ENCODE peak calls at places on chromosomes 16 and 17, in five cellular contexts. B is uterus, C is mucosa of descending colon, N is psoas muscle, T is fibroblast of the aortic adventitia. G is an unnamed sample.

GRCh38 chr17:76164331-76164730 is 23.3 kb upstream of the FOXJ1 start:
- DNase-seq in T (no peak), C (no peak), N (no peak), B (no peak), G (no peak)

GRCh38 chr16:49921791-49922456 is 66.0 kb upstream of the ZNF423 start:
- DNase-seq in B (peak), C (peak), N (peak), T (peak), G (peak)

GRCh38 chr17:75096082-75096625 is 8.4 kb downstream of the SLC16A5 start:
- DNase-seq in B (no peak), T (peak), C (peak), N (peak), G (no peak)

GRCh38 chr17:76135810-76136188 is 5.2 kb downstream of the FOXJ1 start:
- DNase-seq in B (no peak), N (no peak), T (no peak), C (no peak), G (no peak)

GRCh38 chr17:36089888-36090836 is at the start of gene CCL3:
- DNase-seq in T (no peak), C (no peak), B (no peak), N (no peak), G (no peak)

GRCh38 chr16:31072540-31073072 is 1.4 kb downstream of the ZNF668 start:
- DNase-seq in C (peak), N (no peak), B (no peak), T (peak), G (no peak)

GRCh38 chr17:50533720-50534148 is 1.2 kb downstream of the EPN3 start:
- DNase-seq in C (peak), N (peak), T (peak), B (peak), G (no peak)

GRCh38 chr17:27565874-27566672 is 64.9 kb upstream of the LGALS9 start:
- DNase-seq in B (no peak), N (no peak), C (no peak), T (no peak), G (no peak)

GRCh38 chr17:72305472-72305871 is 184.7 kb downstream of the SOX9 start:
- DNase-seq in B (no peak), N (no peak), C (no peak), T (no peak), G (no peak)

GRCh38 chr16:27445502-27446175 is 43.7 kb downstream of the IL21R start:
- DNase-seq in T (no peak), N (no peak), C (no peak), B (no peak), G (no peak)
- TF ChIP-seq CTCF in T (no peak), N (no peak), C (no peak), B (no peak), G (no peak)

GRCh38 chr17:7438050-7438614 is 1.2 kb upstream of the FGF11 start:
- DNase-seq in T (no peak), B (peak), N (peak), C (peak), G (no peak)
- TF ChIP-seq CTCF in T (no peak), B (no peak), N (no peak), C (no peak), G (no peak)

GRCh38 chr16:85348921-85349334 is 236.7 kb upstream of the CIBAR2 start:
- DNase-seq in N (no peak), C (no peak), B (no peak), T (no peak), G (no peak)

GRCh38 chr16:85348065-85348840 is 236.0 kb upstream of the CIBAR2 start:
- DNase-seq in B (no peak), C (no peak), N (no peak), T (no peak), G (no peak)

GRCh38 chr16:85346404-85347212 is 234.3 kb upstream of the CIBAR2 start:
- DNase-seq in T (no peak), B (no peak), C (no peak), N (no peak), G (no peak)

GRCh38 chr16:85345129-85345639 is 232.9 kb upstream of the CIBAR2 start:
- DNase-seq in N (no peak), T (no peak), C (no peak), B (no peak), G (no peak)

DNA sequence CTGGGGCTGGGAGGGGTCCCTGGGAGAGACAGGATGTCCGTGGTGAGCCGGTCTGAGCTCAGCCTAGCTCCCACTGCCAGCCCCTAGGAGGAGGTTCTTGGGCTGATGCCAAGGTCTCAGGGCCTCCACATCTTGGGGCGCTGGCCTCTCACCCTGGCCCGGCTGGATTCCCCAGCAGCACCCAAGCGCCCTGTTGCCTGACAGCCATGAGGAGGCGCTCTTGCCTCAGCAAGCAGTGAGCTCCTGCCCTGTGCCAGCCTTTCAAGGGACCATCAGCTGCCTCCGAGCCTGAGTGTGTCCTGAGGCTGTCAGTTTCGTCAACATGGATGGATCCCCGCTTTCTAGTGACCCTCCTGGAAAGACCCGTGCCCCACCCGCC is 234.9 kb upstream of the CIBAR2 start:
- DNase-seq in T (no peak), C (peak), B (no peak), N (no peak), G (no peak)
- TF ChIP-seq CTCF in T (peak), C (no peak), B (no peak), N (peak), G (peak)

GRCh38 chr17:2796164-2797140 is at the start of gene RAP1GAP2:
- DNase-seq in C (peak), N (peak), T (no peak), B (no peak), G (no peak)
- TF ChIP-seq CTCF in C (no peak), N (no peak), T (no peak), B (no peak), G (no peak)

DNA sequence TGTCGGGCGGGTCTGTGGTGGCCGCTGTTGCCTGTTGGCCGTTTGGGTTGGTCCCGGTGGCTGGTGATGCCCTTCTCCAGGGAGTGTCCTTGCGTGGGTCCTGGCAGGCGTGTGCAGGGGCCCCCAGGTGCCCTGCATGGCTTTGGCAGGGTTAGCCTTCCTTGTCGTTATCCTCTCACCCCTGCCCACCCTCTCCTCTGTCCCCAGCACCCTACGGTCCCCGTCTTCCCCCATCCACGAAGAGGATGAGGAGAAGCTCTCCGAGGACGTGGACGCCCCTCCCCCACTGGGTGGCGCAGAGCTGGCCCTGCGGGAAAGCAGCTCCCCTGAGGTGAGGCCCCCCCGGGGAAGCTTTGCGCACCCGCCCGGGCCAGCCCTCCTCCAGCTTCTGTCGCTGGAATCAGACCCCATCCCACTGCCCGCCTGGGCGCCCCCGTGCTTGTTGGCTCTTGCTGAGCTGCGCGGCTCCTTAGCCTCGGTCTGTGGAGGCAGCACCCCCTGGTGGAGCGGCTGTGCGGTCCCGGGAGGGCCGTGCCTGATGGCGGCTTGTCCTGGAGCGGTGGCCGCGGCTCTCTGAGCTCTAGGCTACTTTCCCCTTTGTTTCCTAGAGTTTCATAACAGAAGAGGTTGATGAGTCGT is 10.6 kb upstream of the NUDT16L1 start:
- DNase-seq in T (no peak), C (peak), N (no peak), B (no peak), G (no peak)
- TF ChIP-seq CTCF in T (peak), C (no peak), N (peak), B (peak), G (no peak)

GRCh38 chr17:46195217-46195855 is 2.1 kb upstream of the KANSL1 start:
- DNase-seq in C (no peak), T (no peak), N (no peak), B (no peak), G (no peak)
- TF ChIP-seq CTCF in C (no peak), T (no peak), N (no peak), B (no peak), G (no peak)

DNA sequence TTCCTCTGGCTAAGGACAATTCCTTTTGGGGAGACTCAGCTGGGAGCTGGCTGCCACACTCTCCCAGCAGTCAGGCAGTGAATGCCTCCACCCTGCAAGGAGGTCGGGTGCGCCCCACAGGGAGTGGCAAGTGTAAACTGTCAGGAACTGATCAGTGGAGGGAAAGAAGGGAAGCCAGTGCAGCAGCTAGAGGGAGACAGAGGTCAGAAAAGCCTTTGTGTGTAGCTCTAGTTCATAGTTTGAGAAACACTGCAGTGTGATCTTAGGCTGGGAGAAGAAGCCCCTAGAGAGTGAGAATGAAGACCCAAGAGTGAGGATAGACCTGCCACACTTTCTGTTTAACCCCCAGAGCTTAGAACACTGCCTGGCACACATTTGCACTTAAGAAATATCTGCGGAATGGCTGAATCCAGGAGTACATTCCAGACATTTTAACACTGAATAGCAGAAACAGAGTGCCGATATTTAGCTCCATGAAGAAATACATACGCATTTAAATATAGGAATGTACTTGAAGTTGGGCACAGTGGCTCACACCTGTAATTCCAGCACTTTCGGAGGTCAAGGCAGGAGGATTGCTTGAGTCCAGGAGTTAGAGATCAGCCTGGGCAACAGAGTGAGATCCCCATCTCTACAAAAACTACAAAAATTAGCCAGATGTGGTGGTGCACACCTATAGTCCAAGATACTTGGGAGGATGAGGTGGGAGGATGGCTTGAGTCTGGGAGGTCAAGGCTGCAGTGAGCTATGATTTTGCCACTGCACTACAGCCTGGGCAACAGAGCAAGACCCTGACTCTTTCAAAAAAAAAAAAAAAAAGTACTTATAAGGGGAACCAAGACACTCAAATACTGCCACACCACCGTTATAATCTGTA is 11.1 kb upstream of the SLC5A11 start:
- DNase-seq in B (no peak), C (peak), T (peak), N (no peak), G (peak)
- TF ChIP-seq CTCF in B (no peak), C (peak), T (peak), N (no peak), G (peak)

GRCh38 chr16:73219176-73219575 is 171.2 kb upstream of the ZFHX3 start:
- DNase-seq in N (no peak), T (no peak), C (no peak), B (no peak), G (no peak)
- TF ChIP-seq CTCF in N (no peak), T (peak), C (no peak), B (no peak), G (no peak)

DNA sequence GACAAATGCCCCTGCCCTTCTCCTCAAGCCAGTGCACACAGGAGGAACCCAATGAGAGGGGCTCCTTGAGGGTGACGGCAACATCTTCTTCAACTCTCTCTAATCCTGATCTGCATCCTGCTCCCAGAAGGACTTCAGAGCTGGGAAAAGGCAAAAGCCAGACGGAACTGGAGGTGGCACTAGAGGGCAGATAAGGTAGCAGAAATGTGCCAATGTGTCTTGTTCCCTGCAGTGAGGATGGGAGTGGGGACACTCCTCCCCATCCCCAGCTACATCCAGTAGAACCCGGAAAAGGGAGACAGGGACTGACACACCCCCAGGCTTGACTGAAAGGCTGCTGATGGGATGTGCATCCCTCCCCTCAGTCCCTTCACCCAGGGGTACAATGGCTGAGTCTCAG is 28.5 kb downstream of the SRCIN1 start:
- DNase-seq in N (no peak), B (no peak), T (no peak), C (no peak), G (no peak)
- TF ChIP-seq CTCF in N (no peak), B (no peak), T (no peak), C (no peak), G (peak)

G was measured in D721Med.